ENCODE peak calls at places on chromosomes 5 and 9, in five cellular contexts. One of them, this sample, is unnamed.

GRCh38 chr5:137651022-137651421 is 84.9 kb downstream of the KLHL3 start:
- DNase-seq in GM23338: no peak
- DNase-seq in MM.1S: no peak
- DNase-seq in OCI-LY7: no peak
- DNase-seq in astrocyte: no peak
- DNase-seq in this sample: peak

GRCh38 chr5:140358738-140359310 is 1.2 kb upstream of the SLC4A9 start:
- DNase-seq in OCI-LY7: no peak
- DNase-seq in GM23338: peak
- DNase-seq in MM.1S: no peak
- DNase-seq in astrocyte: peak
- DNase-seq in this sample: peak

GRCh38 chr5:136132087-136132486 is 558 bp upstream of the SMAD5 start:
- DNase-seq in astrocyte: no peak
- DNase-seq in OCI-LY7: peak
- DNase-seq in MM.1S: no peak
- DNase-seq in GM23338: no peak
- DNase-seq in this sample: no peak

GRCh38 chr5:112276996-112277395 is 142.1 kb downstream of the EPB41L4A start:
- DNase-seq in GM23338: peak
- DNase-seq in OCI-LY7: peak
- DNase-seq in astrocyte: no peak
- DNase-seq in MM.1S: no peak
- DNase-seq in this sample: no peak

GRCh38 chr5:132054031-132054696 is 6.3 kb upstream of the IL3 start:
- DNase-seq in MM.1S: no peak
- DNase-seq in GM23338: no peak
- DNase-seq in astrocyte: no peak
- DNase-seq in OCI-LY7: no peak
- DNase-seq in this sample: no peak

GRCh38 chr5:61599370-61600140 is 267.5 kb downstream of the ZSWIM6 start:
- DNase-seq in GM23338: no peak
- DNase-seq in MM.1S: no peak
- DNase-seq in OCI-LY7: no peak
- DNase-seq in astrocyte: peak
- DNase-seq in this sample: no peak

GRCh38 chr9:129143031-129143441 is 31.8 kb downstream of the PTPA start:
- DNase-seq in GM23338: peak
- DNase-seq in astrocyte: peak
- DNase-seq in MM.1S: peak
- DNase-seq in OCI-LY7: peak
- DNase-seq in this sample: peak

GRCh38 chr5:168746893-168747640 is 167.9 kb upstream of the PANK3 start:
- DNase-seq in MM.1S: no peak
- DNase-seq in astrocyte: no peak
- DNase-seq in OCI-LY7: no peak
- DNase-seq in GM23338: peak
- DNase-seq in this sample: peak

GRCh38 chr9:33851301-33851700 is 34.3 kb downstream of the UBE2R2 start:
- DNase-seq in OCI-LY7: no peak
- DNase-seq in MM.1S: no peak
- DNase-seq in GM23338: no peak
- DNase-seq in astrocyte: no peak
- DNase-seq in this sample: no peak

GRCh38 chr5:3361811-3362605 is 233.6 kb upstream of the IRX1 start:
- DNase-seq in astrocyte: no peak
- DNase-seq in GM23338: no peak
- DNase-seq in MM.1S: no peak
- DNase-seq in OCI-LY7: no peak
- DNase-seq in this sample: no peak

GRCh38 chr5:308672-309271 is 12.7 kb upstream of the AHRR start:
- DNase-seq in MM.1S: no peak
- DNase-seq in OCI-LY7: no peak
- DNase-seq in astrocyte: peak
- DNase-seq in GM23338: peak
- DNase-seq in this sample: peak

GRCh38 chr5:132483101-132483500 is 7.5 kb downstream of the IRF1 start:
- DNase-seq in GM23338: no peak
- DNase-seq in astrocyte: no peak
- DNase-seq in OCI-LY7: no peak
- DNase-seq in MM.1S: no peak
- DNase-seq in this sample: no peak

GRCh38 chr5:91235194-91235793 is 147.8 kb downstream of the ARRDC3 start:
- DNase-seq in GM23338: no peak
- DNase-seq in astrocyte: no peak
- DNase-seq in MM.1S: no peak
- DNase-seq in OCI-LY7: no peak
- DNase-seq in this sample: no peak

GRCh38 chr5:137822158-137822764 is 45.4 kb upstream of the MYOT start:
- DNase-seq in GM23338: peak
- DNase-seq in astrocyte: peak
- DNase-seq in OCI-LY7: peak
- DNase-seq in MM.1S: no peak
- DNase-seq in this sample: peak

GRCh38 chr5:82985763-82986162 is 91.4 kb downstream of the TMEM167A start:
- DNase-seq in OCI-LY7: no peak
- DNase-seq in astrocyte: no peak
- DNase-seq in GM23338: no peak
- DNase-seq in MM.1S: no peak
- DNase-seq in this sample: no peak

GRCh38 chr9:69923972-69924371 is 103.4 kb downstream of the CFAP95 start:
- DNase-seq in OCI-LY7: no peak
- DNase-seq in MM.1S: no peak
- DNase-seq in astrocyte: no peak
- DNase-seq in GM23338: peak
- DNase-seq in this sample: no peak

GRCh38 chr9:69168709-69169217 is 5.3 kb upstream of the TJP2 start:
- DNase-seq in OCI-LY7: peak
- DNase-seq in astrocyte: peak
- DNase-seq in GM23338: peak
- DNase-seq in MM.1S: peak
- DNase-seq in this sample: peak

GRCh38 chr5:134964359-134965270 is 3.1 kb upstream of the CATSPER3 start:
- DNase-seq in MM.1S: no peak
- DNase-seq in GM23338: no peak
- DNase-seq in astrocyte: no peak
- DNase-seq in OCI-LY7: no peak
- DNase-seq in this sample: no peak

GRCh38 chr5:89728750-89729149 is 680.8 kb downstream of the CETN3 start:
- DNase-seq in MM.1S: no peak
- DNase-seq in astrocyte: peak
- DNase-seq in GM23338: no peak
- DNase-seq in OCI-LY7: no peak
- DNase-seq in this sample: peak

GRCh38 chr9:87063246-87063645 is 115.9 kb upstream of the GAS1 start:
- DNase-seq in GM23338: no peak
- DNase-seq in astrocyte: peak
- DNase-seq in OCI-LY7: no peak
- DNase-seq in MM.1S: no peak
- DNase-seq in this sample: peak

GRCh38 chr9:13070612-13071595 is 208.6 kb downstream of the MPDZ start:
- DNase-seq in OCI-LY7: no peak
- DNase-seq in astrocyte: no peak
- DNase-seq in MM.1S: no peak
- DNase-seq in GM23338: no peak
- DNase-seq in this sample: no peak

GRCh38 chr5:136162001-136162400 is 29.4 kb downstream of the SMAD5 start:
- DNase-seq in GM23338: no peak
- DNase-seq in astrocyte: no peak
- DNase-seq in OCI-LY7: no peak
- DNase-seq in MM.1S: no peak
- DNase-seq in this sample: no peak

GRCh38 chr9:38421498-38422211 is 2.6 kb downstream of the IGFBPL1 start:
- DNase-seq in MM.1S: no peak
- DNase-seq in GM23338: peak
- DNase-seq in OCI-LY7: no peak
- DNase-seq in astrocyte: no peak
- DNase-seq in this sample: peak

GRCh38 chr5:56183507-56183906 is 49.6 kb downstream of the ANKRD55 start:
- DNase-seq in astrocyte: peak
- DNase-seq in MM.1S: no peak
- DNase-seq in GM23338: no peak
- DNase-seq in OCI-LY7: no peak
- DNase-seq in this sample: peak

GRCh38 chr5:92237896-92238295 is 854.8 kb upstream of the ARRDC3 start:
- DNase-seq in OCI-LY7: no peak
- DNase-seq in MM.1S: no peak
- DNase-seq in GM23338: no peak
- DNase-seq in astrocyte: no peak
- DNase-seq in this sample: no peak

GRCh38 chr9:127055745-127056402 is 66.6 kb downstream of the ANGPTL2 start:
- DNase-seq in GM23338: no peak
- DNase-seq in MM.1S: peak
- DNase-seq in OCI-LY7: no peak
- DNase-seq in astrocyte: no peak
- DNase-seq in this sample: no peak

GRCh38 chr9:79583957-79584654 is 12.3 kb downstream of the TLE4 start:
- DNase-seq in astrocyte: no peak
- DNase-seq in MM.1S: no peak
- DNase-seq in OCI-LY7: no peak
- DNase-seq in GM23338: peak
- DNase-seq in this sample: peak

GRCh38 chr9:69044226-69045219 is 9.0 kb downstream of the FXN start:
- DNase-seq in GM23338: peak
- DNase-seq in OCI-LY7: no peak
- DNase-seq in astrocyte: peak
- DNase-seq in MM.1S: peak
- DNase-seq in this sample: no peak

GRCh38 chr5:57327934-57328333 is 154.1 kb downstream of the GPBP1 start:
- DNase-seq in OCI-LY7: no peak
- DNase-seq in GM23338: no peak
- DNase-seq in astrocyte: no peak
- DNase-seq in MM.1S: no peak
- DNase-seq in this sample: no peak

GRCh38 chr9:136274786-136275654 is 28.9 kb downstream of the CCDC187 start:
- DNase-seq in astrocyte: no peak
- DNase-seq in MM.1S: no peak
- DNase-seq in GM23338: no peak
- DNase-seq in OCI-LY7: no peak
- DNase-seq in this sample: no peak

GRCh38 chr9:132739705-132740310 is 69.5 kb downstream of the GTF3C4 start:
- DNase-seq in GM23338: no peak
- DNase-seq in MM.1S: no peak
- DNase-seq in OCI-LY7: no peak
- DNase-seq in astrocyte: no peak
- DNase-seq in this sample: no peak

GRCh38 chr5:109950634-109951033 is 260.9 kb downstream of the MAN2A1 start:
- DNase-seq in OCI-LY7: no peak
- DNase-seq in GM23338: no peak
- DNase-seq in astrocyte: no peak
- DNase-seq in MM.1S: peak
- DNase-seq in this sample: no peak

GRCh38 chr9:89020754-89021153 is 29.5 kb downstream of the S1PR3 start:
- DNase-seq in OCI-LY7: no peak
- DNase-seq in MM.1S: no peak
- DNase-seq in GM23338: no peak
- DNase-seq in astrocyte: no peak
- DNase-seq in this sample: no peak

DNA sequence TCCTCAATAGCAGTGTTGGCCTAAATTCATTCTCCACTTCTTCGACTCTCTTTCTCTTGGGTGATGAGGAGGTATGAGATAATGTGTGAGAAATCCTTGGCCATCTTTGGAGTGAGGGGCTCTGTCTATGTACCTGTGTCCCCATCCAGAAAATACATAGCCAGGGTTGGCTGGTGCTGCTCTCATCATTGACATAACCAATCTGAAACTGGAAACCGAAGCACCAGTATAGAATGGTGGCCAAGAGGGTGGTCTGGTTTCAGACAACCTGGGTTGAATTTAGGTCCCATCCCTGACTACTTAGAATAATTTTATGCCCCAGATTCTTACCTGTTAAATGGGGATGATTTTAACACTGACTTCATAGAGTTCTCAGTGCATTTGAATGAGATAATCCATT is 208.1 kb downstream of the ARHGAP26 start:
- DNase-seq in GM23338: no peak
- DNase-seq in MM.1S: no peak
- DNase-seq in astrocyte: no peak
- DNase-seq in OCI-LY7: no peak
- DNase-seq in this sample: no peak
- H3K4me2 ChIP-seq in GM23338: no peak
- H3K4me2 ChIP-seq in MM.1S: no peak
- H3K4me2 ChIP-seq in astrocyte: peak
- H3K4me2 ChIP-seq in OCI-LY7: no peak
- H3K4me2 ChIP-seq in this sample: no peak

GRCh38 chr5:25090275-25090674 is 445.5 kb upstream of the CDH10 start:
- DNase-seq in astrocyte: no peak
- DNase-seq in OCI-LY7: no peak
- DNase-seq in MM.1S: no peak
- DNase-seq in GM23338: no peak
- DNase-seq in this sample: no peak

GRCh38 chr5:25090818-25091217 is 446.0 kb upstream of the CDH10 start:
- DNase-seq in MM.1S: no peak
- DNase-seq in astrocyte: peak
- DNase-seq in GM23338: no peak
- DNase-seq in OCI-LY7: no peak
- DNase-seq in this sample: no peak

GRCh38 chr5:25095261-25095660 is 450.5 kb upstream of the CDH10 start:
- DNase-seq in GM23338: no peak
- DNase-seq in OCI-LY7: no peak
- DNase-seq in astrocyte: no peak
- DNase-seq in MM.1S: peak
- DNase-seq in this sample: no peak

GRCh38 chr5:25094219-25094618 is 449.4 kb upstream of the CDH10 start:
- DNase-seq in OCI-LY7: no peak
- DNase-seq in MM.1S: no peak
- DNase-seq in astrocyte: no peak
- DNase-seq in GM23338: peak
- DNase-seq in this sample: no peak

GRCh38 chr5:25091917-25092316 is 447.1 kb upstream of the CDH10 start:
- DNase-seq in astrocyte: peak
- DNase-seq in MM.1S: no peak
- DNase-seq in GM23338: no peak
- DNase-seq in OCI-LY7: no peak
- DNase-seq in this sample: no peak
- H2AFZ ChIP-seq in astrocyte: no peak
- H2AFZ ChIP-seq in MM.1S: no peak
- H2AFZ ChIP-seq in GM23338: no peak
- H2AFZ ChIP-seq in OCI-LY7: no peak
- H2AFZ ChIP-seq in this sample: no peak

DNA sequence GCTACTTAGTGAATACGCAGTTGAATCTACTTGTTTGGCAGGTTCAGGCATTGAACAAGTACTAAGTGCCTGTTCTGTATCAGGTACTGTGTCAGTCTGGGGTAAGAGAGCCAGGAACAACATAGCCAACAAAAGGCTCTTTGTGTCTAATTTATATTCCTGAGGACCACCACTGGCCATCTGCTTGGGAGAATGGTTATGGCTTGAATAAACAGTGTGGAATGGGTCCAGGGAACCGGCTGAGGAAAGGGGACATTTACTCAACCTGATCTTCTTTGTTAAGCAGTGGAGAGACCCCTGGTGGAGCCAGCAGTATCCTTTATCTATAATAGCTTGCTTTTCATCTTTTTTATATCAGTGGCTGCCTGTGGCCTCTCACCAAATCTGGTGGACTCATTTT is 38.6 kb downstream of the EXOSC2 start:
- DNase-seq in MM.1S: no peak
- DNase-seq in OCI-LY7: no peak
- DNase-seq in astrocyte: peak
- DNase-seq in GM23338: peak
- DNase-seq in this sample: no peak
- TF ChIP-seq CTCF in MM.1S: no peak
- TF ChIP-seq CTCF in OCI-LY7: peak
- TF ChIP-seq CTCF in astrocyte: peak
- TF ChIP-seq CTCF in GM23338: peak
- TF ChIP-seq CTCF in this sample: no peak

GRCh38 chr9:107875571-107875980 is 386.0 kb upstream of the KLF4 start:
- DNase-seq in GM23338: no peak
- DNase-seq in MM.1S: no peak
- DNase-seq in OCI-LY7: no peak
- DNase-seq in astrocyte: no peak
- DNase-seq in this sample: no peak
- H3K4me2 ChIP-seq in GM23338: no peak
- H3K4me2 ChIP-seq in MM.1S: peak
- H3K4me2 ChIP-seq in OCI-LY7: no peak
- H3K4me2 ChIP-seq in astrocyte: no peak
- H3K4me2 ChIP-seq in this sample: peak